ENCODE peak calls at places on chromosomes 1 and 21, in eight cellular contexts. One of them, this sample, is unnamed.

GRCh38 chr1:218775476-218776170 is 398.1 kb upstream of the LYPLAL1 start:
- DNase-seq in EL: no peak
- DNase-seq in T-helper 1 cell: no peak
- DNase-seq in SW480: no peak
- DNase-seq in GM23338: no peak
- DNase-seq in uterus: no peak
- DNase-seq in colonic mucosa: no peak
- DNase-seq in M059J: no peak
- DNase-seq in this sample: peak; percentile 54

GRCh38 chr1:15100369-15101111 is 53.0 kb upstream of the TMEM51 start:
- DNase-seq in EL: peak; percentile 29
- DNase-seq in T-helper 1 cell: peak; percentile 36
- DNase-seq in SW480: peak; percentile 60
- DNase-seq in GM23338: peak; percentile 87
- DNase-seq in uterus: peak; percentile 44
- DNase-seq in colonic mucosa: peak; percentile 50
- DNase-seq in M059J: peak; percentile 42
- DNase-seq in this sample: peak; percentile 65

GRCh38 chr1:214379254-214379970 is 98.5 kb downstream of the SMYD2 start:
- DNase-seq in EL: no peak
- DNase-seq in T-helper 1 cell: no peak
- DNase-seq in SW480: no peak
- DNase-seq in GM23338: peak; percentile 30
- DNase-seq in uterus: no peak
- DNase-seq in colonic mucosa: no peak
- DNase-seq in M059J: no peak
- DNase-seq in this sample: peak; percentile 97

GRCh38 chr21:43877936-43878575 is 13.0 kb downstream of the AGPAT3 start:
- DNase-seq in EL: no peak
- DNase-seq in T-helper 1 cell: no peak
- DNase-seq in SW480: no peak
- DNase-seq in GM23338: no peak
- DNase-seq in uterus: no peak
- DNase-seq in colonic mucosa: no peak
- DNase-seq in M059J: no peak
- DNase-seq in this sample: no peak

GRCh38 chr1:22321917-22322316 is 129.7 kb upstream of the ZBTB40 start:
- DNase-seq in EL: no peak
- DNase-seq in T-helper 1 cell: no peak
- DNase-seq in SW480: no peak
- DNase-seq in GM23338: no peak
- DNase-seq in uterus: no peak
- DNase-seq in colonic mucosa: no peak
- DNase-seq in M059J: no peak
- DNase-seq in this sample: no peak

GRCh38 chr1:212512731-212513559 is 80.2 kb downstream of the NENF start:
- DNase-seq in EL: peak; percentile 75
- DNase-seq in T-helper 1 cell: no peak
- DNase-seq in SW480: peak; percentile 30
- DNase-seq in GM23338: no peak
- DNase-seq in uterus: no peak
- DNase-seq in colonic mucosa: no peak
- DNase-seq in M059J: peak; percentile 98
- DNase-seq in this sample: peak; percentile 66

GRCh38 chr1:223137402-223138100 is 5.5 kb downstream of the TLR5 start:
- DNase-seq in EL: peak; percentile 56
- DNase-seq in T-helper 1 cell: no peak
- DNase-seq in SW480: no peak
- DNase-seq in GM23338: no peak
- DNase-seq in uterus: no peak
- DNase-seq in colonic mucosa: peak; percentile 61
- DNase-seq in M059J: peak; percentile 49
- DNase-seq in this sample: no peak

GRCh38 chr1:25469177-25469576 is 38.5 kb downstream of the MACO1 start:
- DNase-seq in EL: peak; percentile 58
- DNase-seq in T-helper 1 cell: no peak
- DNase-seq in SW480: no peak
- DNase-seq in GM23338: no peak
- DNase-seq in uterus: no peak
- DNase-seq in colonic mucosa: no peak
- DNase-seq in M059J: peak; percentile 58
- DNase-seq in this sample: no peak

GRCh38 chr1:200838676-200839445 is 33.9 kb upstream of the GPR25 start:
- DNase-seq in EL: peak; percentile 81
- DNase-seq in T-helper 1 cell: no peak
- DNase-seq in SW480: no peak
- DNase-seq in GM23338: no peak
- DNase-seq in uterus: no peak
- DNase-seq in colonic mucosa: no peak
- DNase-seq in M059J: peak; percentile 42
- DNase-seq in this sample: no peak

GRCh38 chr1:171110485-171111340 is 20.0 kb downstream of the FMO3 start:
- DNase-seq in EL: peak; percentile 23
- DNase-seq in T-helper 1 cell: no peak
- DNase-seq in SW480: no peak
- DNase-seq in GM23338: no peak
- DNase-seq in uterus: no peak
- DNase-seq in colonic mucosa: no peak
- DNase-seq in M059J: no peak
- DNase-seq in this sample: no peak

This sample was measured in mesendoderm.